ENCODE peak calls at places on chromosome 18, in five cellular contexts. W is NAMALWA, Q is retina, R is HEK293T, A is IMR-90. T is an unnamed sample.

GRCh38 chr18:7897119-7897518 is 330.0 kb downstream of the PTPRM start:
- DNase-seq in W (no peak), Q (no peak), R (no peak), A (no peak), T (no peak)

GRCh38 chr18:47561316-47561715 is 309.9 kb upstream of the SKOR2 start:
- DNase-seq in W (no peak), Q (peak), R (no peak), A (no peak), T (no peak)

GRCh38 chr18:31701752-31702151 is 17.4 kb upstream of the B4GALT6 start:
- DNase-seq in W (no peak), Q (no peak), R (no peak), A (no peak), T (no peak)

GRCh38 chr18:35407871-35408481 is 30.8 kb upstream of the ZNF396 start:
- DNase-seq in W (peak), Q (peak), R (peak), A (peak), T (peak)

GRCh38 chr18:55968550-55968949 is 380.6 kb upstream of the TCF4 start:
- DNase-seq in W (no peak), Q (no peak), R (no peak), A (peak), T (no peak)

GRCh38 chr18:44938396-44939036 is 257.8 kb downstream of the SETBP1 start:
- DNase-seq in W (no peak), Q (peak), R (no peak), A (no peak), T (no peak)

GRCh38 chr18:23134780-23135678 is at the start of gene CABLES1:
- DNase-seq in W (no peak), Q (peak), R (peak), A (peak), T (no peak)

GRCh38 chr18:46321954-46322353 is 217.8 kb downstream of the HAUS1 start:
- DNase-seq in W (no peak), Q (no peak), R (no peak), A (no peak), T (no peak)

GRCh38 chr18:62131305-62131909 is 55.4 kb downstream of the PIGN start:
- DNase-seq in W (peak), Q (peak), R (peak), A (peak), T (peak)

GRCh38 chr18:32372381-32373061 is 98.2 kb downstream of the GAREM1 start:
- DNase-seq in W (no peak), Q (no peak), R (no peak), A (no peak), T (no peak)

GRCh38 chr18:67261931-67262552 is 254.5 kb downstream of the DSEL start:
- DNase-seq in W (no peak), Q (no peak), R (no peak), A (no peak), T (no peak)

GRCh38 chr18:59865241-59865986 is 34.4 kb upstream of the PMAIP1 start:
- DNase-seq in W (no peak), Q (no peak), R (no peak), A (no peak), T (no peak)

T was measured in pons.